ENCODE peak calls at places on chromosome 15, in five cellular contexts. T, V, D, E and Q are unnamed samples.

GRCh38 chr15:50825946-50826345 is 60.4 kb upstream of the SPPL2A start:
- DNase-seq in T (no peak), V (no peak), D (no peak), E (no peak), Q (no peak)

GRCh38 chr15:83312046-83312445 is 27.6 kb upstream of the BNC1 start:
- DNase-seq in T (no peak), V (no peak), D (no peak), E (no peak), Q (no peak)

GRCh38 chr15:64919721-64920120 is 8.0 kb downstream of the ANKDD1A start:
- DNase-seq in T (no peak), V (no peak), D (no peak), E (no peak), Q (no peak)

GRCh38 chr15:44137750-44138149 is 57.3 kb downstream of the FRMD5 start:
- DNase-seq in T (no peak), V (no peak), D (no peak), E (no peak), Q (no peak)

GRCh38 chr15:51849866-51850265 is 20.4 kb downstream of the TMOD3 start:
- DNase-seq in T (no peak), V (no peak), D (no peak), E (no peak), Q (no peak)

GRCh38 chr15:88623632-88624031 is 2.5 kb downstream of the AEN start:
- DNase-seq in T (no peak), V (no peak), D (no peak), E (no peak), Q (no peak)

GRCh38 chr15:66680502-66680901 is 21.5 kb upstream of the SMAD6 start:
- DNase-seq in T (no peak), V (no peak), D (no peak), E (no peak), Q (no peak)

GRCh38 chr15:65115086-65115485 is at the start of gene UBAP1L:
- DNase-seq in T (no peak), V (no peak), D (no peak), E (no peak), Q (no peak)

DNA sequence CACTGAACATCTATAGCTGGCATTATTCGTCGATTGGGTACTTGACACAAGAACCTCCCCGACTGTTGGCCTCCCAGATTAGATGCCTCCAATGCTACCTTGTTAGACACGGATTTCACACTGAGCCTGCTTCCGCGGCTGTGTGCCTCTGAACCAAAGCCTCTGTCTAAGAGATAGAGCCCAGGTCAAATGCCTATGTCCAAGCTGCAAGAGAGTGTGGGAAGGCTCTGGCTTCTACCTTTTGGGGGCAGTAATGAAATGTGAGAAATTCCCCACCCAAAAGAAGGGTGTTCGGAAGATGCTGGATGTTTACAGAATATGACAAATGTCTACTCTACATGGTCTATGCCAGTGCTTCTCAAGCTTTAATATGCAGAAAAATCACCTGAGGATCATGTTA is 2.0 kb upstream of the RPUSD2 start:
- DNase-seq in T (peak; percentile 68), V (no peak), D (no peak), E (no peak), Q (no peak)
- H3K4me3 ChIP-seq in T (no peak overlapping the region), V (no peak overlapping the region), D (no peak overlapping the region), E (no peak overlapping the region), Q (no peak overlapping the region)

GRCh38 chr15:74957301-74958035 is 896 bp upstream of the RPP25 start:
- DNase-seq in T (peak; percentile 60), V (peak; percentile 18), D (no peak), E (peak; percentile 73), Q (peak; percentile 81)

GRCh38 chr15:74955796-74956647 is 550 bp downstream of the RPP25 start:
- DNase-seq in T (peak; percentile 79), V (peak; percentile 90), D (peak; percentile 90), E (peak; percentile 88), Q (peak; percentile 92)

GRCh38 chr15:74956648-74957300 is at the start of gene RPP25:
- DNase-seq in T (peak; percentile 92), V (peak; percentile 85), D (peak; percentile 93), E (peak; percentile 87), Q (peak; percentile 92)

GRCh38 chr15:74954515-74954914 is 2.1 kb downstream of the RPP25 start:
- DNase-seq in T (no peak), V (peak; percentile 59), D (no peak), E (no peak), Q (peak; percentile 81)

GRCh38 chr15:74955017-74955416 is 1.6 kb downstream of the RPP25 start:
- DNase-seq in T (no peak), V (no peak), D (no peak), E (no peak), Q (peak; percentile 52)
- H3K4me3 ChIP-seq in T (peak overlapping the region; percentile 80), V (peak overlapping the region; percentile 62), D (no peak overlapping the region), E (peak overlapping the region; percentile 66), Q (no peak overlapping the region)

GRCh38 chr15:76335851-76336253 is 721 bp upstream of the ISL2 start:
- DNase-seq in T (peak; percentile 53), V (no peak), D (no peak), E (no peak), Q (no peak)
- H3K4me3 ChIP-seq in T (peak overlapping the region; percentile 52), V (peak overlapping the region; percentile 22), D (no peak overlapping the region), E (no peak overlapping the region), Q (no peak overlapping the region)

DNA sequence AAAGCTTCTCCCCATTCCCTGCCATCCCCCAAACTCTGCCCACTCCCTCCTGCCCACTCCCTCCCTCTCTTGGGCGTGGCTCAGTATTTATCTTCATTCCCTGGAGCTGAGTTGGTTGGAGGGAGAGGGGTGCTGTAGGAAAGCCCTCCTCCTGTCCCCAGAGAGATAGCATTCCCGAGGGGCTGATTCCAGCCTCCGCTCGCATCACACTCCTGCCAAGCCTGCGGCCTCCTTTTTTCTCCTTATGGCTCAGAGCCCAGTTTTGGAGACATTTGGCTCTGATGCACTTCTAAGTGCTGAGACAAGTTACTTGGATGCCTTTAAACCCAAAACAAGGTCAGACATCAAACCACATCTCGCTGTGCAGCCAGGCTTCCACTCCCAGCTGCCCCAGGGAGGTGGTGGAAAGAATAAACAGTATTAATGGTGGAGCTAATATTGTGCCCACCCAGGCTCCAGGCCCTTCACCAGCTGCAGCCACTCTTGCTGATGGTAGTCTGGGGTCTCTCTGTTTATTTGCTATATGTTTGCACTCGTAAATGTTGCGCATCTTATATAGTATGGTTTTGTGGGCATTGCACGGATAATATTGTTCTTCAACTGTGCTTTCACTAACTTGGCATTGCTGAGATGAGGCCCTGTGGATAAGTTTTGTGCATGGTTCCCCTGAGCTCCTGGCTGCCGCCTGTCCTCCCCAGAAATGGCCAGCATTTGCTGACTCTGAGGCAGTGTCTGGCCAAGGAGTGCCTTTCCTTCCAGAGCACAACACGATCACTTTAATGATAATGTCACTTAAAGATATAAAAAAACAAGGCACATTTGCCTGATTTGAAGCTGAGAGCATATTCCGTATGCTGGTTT is 157.2 kb downstream of the LRRC28 start:
- DNase-seq in T (no peak), V (peak; percentile 58), D (no peak), E (peak; percentile 60), Q (no peak)
- H3K4me3 ChIP-seq in T (no peak overlapping the region), V (no peak overlapping the region), D (no peak overlapping the region), E (no peak overlapping the region), Q (no peak overlapping the region)

GRCh38 chr15:85694086-85694485 is 100.6 kb downstream of the KLHL25 start:
- DNase-seq in T (no peak), V (peak; percentile 57), D (no peak), E (no peak), Q (no peak)

GRCh38 chr15:85692873-85693272 is 101.9 kb downstream of the KLHL25 start:
- DNase-seq in T (no peak), V (no peak), D (no peak), E (no peak), Q (no peak)

GRCh38 chr15:85691350-85692240 is 103.1 kb downstream of the KLHL25 start:
- DNase-seq in T (no peak), V (no peak), D (no peak), E (no peak), Q (no peak)

GRCh38 chr15:85690546-85691226 is 104.0 kb downstream of the KLHL25 start:
- DNase-seq in T (no peak), V (no peak), D (no peak), E (no peak), Q (no peak)

DNA sequence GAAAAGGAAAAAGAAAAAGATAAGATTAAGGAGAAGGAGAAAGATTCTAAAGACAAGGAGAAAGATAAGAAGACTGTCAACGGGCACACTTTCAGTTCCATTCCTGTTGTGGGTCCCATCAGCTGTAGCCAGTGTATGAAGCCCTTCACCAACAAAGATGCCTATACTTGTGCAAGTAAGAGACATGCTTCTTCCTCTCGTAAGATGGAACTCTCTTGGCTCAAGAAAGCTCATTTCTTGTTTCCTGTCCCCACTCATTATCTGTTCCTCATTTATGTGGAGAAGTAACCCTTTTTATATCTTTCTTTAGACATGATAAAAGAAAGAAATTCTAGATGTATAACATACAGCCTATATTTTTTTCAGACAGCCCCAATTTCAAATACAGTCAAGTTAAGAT is 101.4 kb downstream of the KLHL25 start:
- DNase-seq in T (no peak), V (no peak), D (no peak), E (no peak), Q (no peak)
- H3K4me3 ChIP-seq in T (no peak overlapping the region), V (no peak overlapping the region), D (no peak overlapping the region), E (no peak overlapping the region), Q (no peak overlapping the region)